ENCODE peak calls at places on chromosomes 13 and 19, in four cellular contexts. One of them, this sample, is unnamed.

GRCh38 chr19:778910-779653 is 18.2 kb upstream of the PTBP1 start:
- DNase-seq in stomach: no peak
- DNase-seq in body of pancreas: peak; percentile 58
- DNase-seq in right lobe of liver: no peak
- DNase-seq in this sample: no peak

GRCh38 chr19:57233207-57233606 is 2.4 kb downstream of the AURKC start:
- DNase-seq in stomach: no peak
- DNase-seq in body of pancreas: no peak
- DNase-seq in right lobe of liver: no peak
- DNase-seq in this sample: no peak

GRCh38 chr19:14502334-14503092 is 6.6 kb upstream of the GIPC1 start:
- DNase-seq in stomach: no peak
- DNase-seq in body of pancreas: peak; percentile 55
- DNase-seq in right lobe of liver: peak; percentile 79
- DNase-seq in this sample: no peak

GRCh38 chr19:40465781-40466218 is 255 bp upstream of the BLVRB start:
- DNase-seq in stomach: peak; percentile 100
- DNase-seq in body of pancreas: peak; percentile 100
- DNase-seq in right lobe of liver: peak; percentile 100
- DNase-seq in this sample: peak; percentile 100

GRCh38 chr19:42255766-42256750 is 1.1 kb upstream of the ERF start:
- DNase-seq in stomach: no peak
- DNase-seq in body of pancreas: peak; percentile 41
- DNase-seq in right lobe of liver: no peak
- DNase-seq in this sample: no peak

GRCh38 chr13:32622827-32623226 is 36.6 kb downstream of the PDS5B start:
- DNase-seq in stomach: no peak
- DNase-seq in body of pancreas: no peak
- DNase-seq in right lobe of liver: no peak
- DNase-seq in this sample: no peak

GRCh38 chr19:32798201-32798600 is 71.4 kb downstream of the SLC7A9 start:
- DNase-seq in stomach: no peak
- DNase-seq in body of pancreas: no peak
- DNase-seq in right lobe of liver: no peak
- DNase-seq in this sample: no peak

GRCh38 chr13:26660761-26661160 is 99.8 kb downstream of the GPR12 start:
- DNase-seq in stomach: no peak
- DNase-seq in body of pancreas: no peak
- DNase-seq in right lobe of liver: no peak
- DNase-seq in this sample: no peak

GRCh38 chr19:4199699-4200293 is 17.3 kb downstream of the ANKRD24 start:
- DNase-seq in stomach: no peak
- DNase-seq in body of pancreas: no peak
- DNase-seq in right lobe of liver: no peak
- DNase-seq in this sample: no peak

GRCh38 chr13:108322206-108322824 is 52.8 kb downstream of the TNFSF13B start:
- DNase-seq in stomach: no peak
- DNase-seq in body of pancreas: no peak
- DNase-seq in right lobe of liver: no peak
- DNase-seq in this sample: no peak

GRCh38 chr13:39451860-39452301 is 151.1 kb downstream of the LHFPL6 start:
- DNase-seq in stomach: no peak
- DNase-seq in body of pancreas: peak; percentile 64
- DNase-seq in right lobe of liver: no peak
- DNase-seq in this sample: peak; percentile 33

GRCh38 chr13:27022571-27023311 is 148.9 kb downstream of the USP12 start:
- DNase-seq in stomach: peak; percentile 49
- DNase-seq in body of pancreas: no peak
- DNase-seq in right lobe of liver: no peak
- DNase-seq in this sample: peak; percentile 35

GRCh38 chr19:40585677-40586422 is 9.2 kb downstream of the SHKBP1 start:
- DNase-seq in stomach: no peak
- DNase-seq in body of pancreas: peak; percentile 30
- DNase-seq in right lobe of liver: no peak
- DNase-seq in this sample: no peak

GRCh38 chr13:62250501-62251175 is 835.0 kb upstream of the PCDH20 start:
- DNase-seq in stomach: no peak
- DNase-seq in body of pancreas: no peak
- DNase-seq in right lobe of liver: no peak
- DNase-seq in this sample: no peak

GRCh38 chr13:21033224-21033855 is 28.0 kb downstream of the LATS2 start:
- DNase-seq in stomach: peak; percentile 69
- DNase-seq in body of pancreas: peak; percentile 86
- DNase-seq in right lobe of liver: no peak
- DNase-seq in this sample: peak; percentile 76

GRCh38 chr19:29672933-29673336 is 7.7 kb downstream of the PLEKHF1 start:
- DNase-seq in stomach: peak; percentile 41
- DNase-seq in body of pancreas: peak; percentile 45
- DNase-seq in right lobe of liver: no peak
- DNase-seq in this sample: no peak
- TF ChIP-seq POLR2A in stomach: no peak
- TF ChIP-seq POLR2A in body of pancreas: no peak
- TF ChIP-seq POLR2A in right lobe of liver: no peak
- TF ChIP-seq POLR2A in this sample: no peak

GRCh38 chr13:113043001-113043630 is 62.5 kb upstream of the F7 start:
- DNase-seq in stomach: no peak
- DNase-seq in body of pancreas: no peak
- DNase-seq in right lobe of liver: no peak
- DNase-seq in this sample: peak; percentile 43

GRCh38 chr13:113043931-113044330 is 61.7 kb upstream of the F7 start:
- DNase-seq in stomach: no peak
- DNase-seq in body of pancreas: no peak
- DNase-seq in right lobe of liver: no peak
- DNase-seq in this sample: no peak

GRCh38 chr13:113041293-113041690 is 64.3 kb upstream of the F7 start:
- DNase-seq in stomach: no peak
- DNase-seq in body of pancreas: no peak
- DNase-seq in right lobe of liver: no peak
- DNase-seq in this sample: no peak

GRCh38 chr13:113041821-113042335 is 63.7 kb upstream of the F7 start:
- DNase-seq in stomach: no peak
- DNase-seq in body of pancreas: no peak
- DNase-seq in right lobe of liver: no peak
- DNase-seq in this sample: peak; percentile 62

GRCh38 chr13:113042456-113042855 is 63.1 kb upstream of the F7 start:
- DNase-seq in stomach: no peak
- DNase-seq in body of pancreas: no peak
- DNase-seq in right lobe of liver: no peak
- DNase-seq in this sample: no peak
- H3K36me3 ChIP-seq in stomach: peaks cover 28% of the 10 kb centered on the region
- H3K36me3 ChIP-seq in body of pancreas: no peaks in the 10 kb centered on the region
- H3K36me3 ChIP-seq in right lobe of liver: no peaks in the 10 kb centered on the region
- H3K36me3 ChIP-seq in this sample: no peaks in the 10 kb centered on the region

GRCh38 chr19:55301459-55302331 is 17.9 kb downstream of the BRSK1 start:
- DNase-seq in stomach: peak; percentile 91
- DNase-seq in body of pancreas: peak; percentile 88
- DNase-seq in right lobe of liver: peak; percentile 91
- DNase-seq in this sample: peak; percentile 99
- TF ChIP-seq POLR2A in stomach: no peak
- TF ChIP-seq POLR2A in body of pancreas: no peak
- TF ChIP-seq POLR2A in right lobe of liver: no peak
- TF ChIP-seq POLR2A in this sample: no peak

GRCh38 chr13:107025991-107026390 is 458.1 kb upstream of the ARGLU1 start:
- DNase-seq in stomach: no peak
- DNase-seq in body of pancreas: peak; percentile 61
- DNase-seq in right lobe of liver: no peak
- DNase-seq in this sample: peak; percentile 48
- H3K36me3 ChIP-seq in stomach: no peaks in the 10 kb centered on the region
- H3K36me3 ChIP-seq in body of pancreas: no peaks in the 10 kb centered on the region
- H3K36me3 ChIP-seq in right lobe of liver: no peaks in the 10 kb centered on the region
- H3K36me3 ChIP-seq in this sample: no peaks in the 10 kb centered on the region

GRCh38 chr13:89628567-89628966 is 1718.9 kb upstream of the MIR17HG start:
- DNase-seq in stomach: no peak
- DNase-seq in body of pancreas: no peak
- DNase-seq in right lobe of liver: no peak
- DNase-seq in this sample: no peak
- TF ChIP-seq POLR2A in stomach: no peak
- TF ChIP-seq POLR2A in body of pancreas: no peak
- TF ChIP-seq POLR2A in right lobe of liver: no peak
- TF ChIP-seq POLR2A in this sample: no peak

GRCh38 chr19:53374288-53374687 is 8.8 kb downstream of the ZNF525 start:
- DNase-seq in stomach: no peak
- DNase-seq in body of pancreas: no peak
- DNase-seq in right lobe of liver: no peak
- DNase-seq in this sample: no peak
- H3K36me3 ChIP-seq in stomach: peaks cover 75% of the 10 kb centered on the region
- H3K36me3 ChIP-seq in body of pancreas: peaks cover 15% of the 10 kb centered on the region
- H3K36me3 ChIP-seq in right lobe of liver: no peaks in the 10 kb centered on the region
- H3K36me3 ChIP-seq in this sample: peaks cover 60% of the 10 kb centered on the region

GRCh38 chr13:94596575-94596971 is 621 bp upstream of the TGDS start:
- DNase-seq in stomach: no peak
- DNase-seq in body of pancreas: no peak
- DNase-seq in right lobe of liver: peak; percentile 53
- DNase-seq in this sample: no peak

GRCh38 chr13:94599877-94600276 is 1.8 kb upstream of the GPR180 start:
- DNase-seq in stomach: no peak
- DNase-seq in body of pancreas: no peak
- DNase-seq in right lobe of liver: no peak
- DNase-seq in this sample: no peak

GRCh38 chr13:94602467-94602866 is 810 bp downstream of the GPR180 start:
- DNase-seq in stomach: no peak
- DNase-seq in body of pancreas: no peak
- DNase-seq in right lobe of liver: no peak
- DNase-seq in this sample: no peak

GRCh38 chr13:94598281-94598680 is 2.3 kb upstream of the TGDS start:
- DNase-seq in stomach: no peak
- DNase-seq in body of pancreas: no peak
- DNase-seq in right lobe of liver: no peak
- DNase-seq in this sample: no peak

DNA sequence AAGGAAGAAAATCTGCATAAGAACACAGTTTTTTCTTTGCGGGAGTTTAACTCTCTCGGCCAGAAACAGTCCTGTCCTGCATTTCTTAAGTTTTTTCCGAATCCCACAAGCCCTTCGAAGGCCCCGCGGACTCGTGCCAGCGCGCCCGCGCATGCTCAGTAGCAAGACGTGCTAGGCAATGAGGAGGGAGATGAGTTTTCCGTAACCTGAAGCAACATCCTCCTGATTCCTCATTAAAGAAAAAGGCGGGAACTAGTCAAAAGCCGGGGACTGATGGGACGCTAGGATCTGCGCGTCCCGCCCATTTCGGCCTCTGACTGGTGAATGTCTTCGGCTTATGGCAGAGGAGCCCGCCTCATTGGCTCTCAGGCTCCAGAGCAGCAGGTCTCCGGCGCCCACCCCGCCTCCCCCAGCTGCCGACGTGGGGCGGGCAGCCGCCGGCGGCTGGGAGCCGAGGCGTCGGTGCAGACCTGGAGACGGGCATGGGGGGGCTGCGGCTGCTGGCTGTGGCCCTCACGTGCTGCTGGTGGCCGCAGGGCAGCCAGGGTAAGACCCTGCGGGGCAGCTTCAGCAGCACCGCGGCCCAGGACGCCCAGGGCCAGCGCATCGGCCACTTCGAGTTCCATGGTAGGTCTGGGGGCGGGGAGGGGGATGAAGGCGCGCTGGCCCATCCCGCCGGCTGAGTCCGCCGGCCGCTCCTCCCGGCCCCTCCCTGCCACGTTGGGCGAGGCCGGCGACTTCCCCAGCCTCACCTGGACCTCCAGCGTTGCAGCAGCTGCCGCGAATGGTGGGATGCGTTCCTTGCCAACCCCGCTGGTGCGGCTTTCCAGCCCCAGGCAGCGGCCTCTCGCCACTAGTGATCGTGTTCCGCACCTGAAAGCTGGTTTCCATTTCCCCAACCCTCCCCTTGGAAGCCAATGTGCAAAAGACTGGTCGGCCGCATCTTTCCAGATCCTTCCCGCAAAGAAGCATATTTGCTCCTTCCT is at the start of gene GPR180:
- DNase-seq in stomach: peak; percentile 96
- DNase-seq in body of pancreas: peak; percentile 98
- DNase-seq in right lobe of liver: peak; percentile 96
- DNase-seq in this sample: peak; percentile 98
- TF ChIP-seq POLR2A in stomach: no peak
- TF ChIP-seq POLR2A in body of pancreas: peak; percentile 85
- TF ChIP-seq POLR2A in right lobe of liver: peak; percentile 95
- TF ChIP-seq POLR2A in this sample: peak; percentile 89

GRCh38 chr19:10256551-10256950 is 4.5 kb downstream of the MRPL4 start:
- DNase-seq in stomach: no peak
- DNase-seq in body of pancreas: no peak
- DNase-seq in right lobe of liver: no peak
- DNase-seq in this sample: peak; percentile 80
- H3K36me3 ChIP-seq in stomach: peaks cover 54% of the 10 kb centered on the region
- H3K36me3 ChIP-seq in body of pancreas: no peaks in the 10 kb centered on the region
- H3K36me3 ChIP-seq in right lobe of liver: peaks cover 19% of the 10 kb centered on the region
- H3K36me3 ChIP-seq in this sample: peaks cover 50% of the 10 kb centered on the region

GRCh38 chr19:11481777-11482383 is 1.0 kb upstream of the ELAVL3 start:
- DNase-seq in stomach: peak; percentile 45
- DNase-seq in body of pancreas: peak; percentile 63
- DNase-seq in right lobe of liver: peak; percentile 68
- DNase-seq in this sample: peak; percentile 46
- TF ChIP-seq POLR2A in stomach: no peak
- TF ChIP-seq POLR2A in body of pancreas: peak; percentile 9
- TF ChIP-seq POLR2A in right lobe of liver: no peak
- TF ChIP-seq POLR2A in this sample: no peak

DNA sequence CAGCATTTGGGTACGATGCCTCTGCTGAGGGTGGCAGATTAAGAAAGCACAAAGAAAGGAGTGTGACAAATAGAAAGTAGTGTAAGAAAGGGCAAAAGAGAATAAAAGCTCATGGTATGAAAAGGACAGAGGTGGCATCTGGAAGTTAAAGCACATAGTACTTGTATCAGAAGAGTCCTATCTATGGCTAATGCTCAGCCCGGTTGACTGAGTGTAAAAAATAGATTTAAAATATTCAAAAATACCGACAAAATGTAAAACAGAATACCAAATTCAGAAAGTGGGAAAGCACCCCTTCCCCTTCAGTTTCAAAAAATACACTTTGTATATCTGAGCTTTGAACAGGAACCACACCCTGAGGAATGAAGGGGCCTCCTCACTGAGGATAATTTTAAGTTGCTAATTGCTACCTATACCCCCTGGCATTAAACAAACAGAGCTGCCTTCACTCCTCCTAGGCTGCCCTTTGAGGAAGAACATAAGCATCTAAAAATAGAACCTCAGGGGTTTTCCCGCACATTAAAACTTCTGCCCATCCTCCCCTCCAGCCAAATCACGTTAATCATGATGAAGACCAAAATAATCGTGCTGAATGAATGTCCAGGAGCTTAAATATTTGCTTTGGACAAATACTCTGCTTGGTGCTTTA is 43.3 kb downstream of the DLEU7 start:
- DNase-seq in stomach: no peak
- DNase-seq in body of pancreas: no peak
- DNase-seq in right lobe of liver: no peak
- DNase-seq in this sample: no peak
- H3K36me3 ChIP-seq in stomach: no peaks in the 10 kb centered on the region
- H3K36me3 ChIP-seq in body of pancreas: no peaks in the 10 kb centered on the region
- H3K36me3 ChIP-seq in right lobe of liver: no peaks in the 10 kb centered on the region
- H3K36me3 ChIP-seq in this sample: no peaks in the 10 kb centered on the region

This sample was measured in upper lobe of left lung.